ENCODE peak calls at places on chromosomes 2 and 18, in ten cellular contexts. One of them, this sample, is unnamed.

GRCh38 chr2:167925775-167926174 is 321.6 kb downstream of the STK39 start:
- DNase-seq in bronchial epithelial cell: no peak
- DNase-seq in prostate gland: no peak
- DNase-seq in AG04450: no peak
- DNase-seq in cardiac muscle cell: no peak
- DNase-seq in AG09319: no peak
- DNase-seq in astrocyte of the spinal cord: no peak
- DNase-seq in fibroblast of mammary gland: no peak
- DNase-seq in B cell: no peak
- DNase-seq in RWPE1: no peak
- DNase-seq in this sample: peak; percentile 27

GRCh38 chr18:13603304-13604019 is 122.9 kb downstream of the FAM210A start:
- DNase-seq in fibroblast of mammary gland: no peak
- DNase-seq in prostate gland: no peak
- DNase-seq in cardiac muscle cell: no peak
- DNase-seq in AG09319: no peak
- DNase-seq in RWPE1: no peak
- DNase-seq in B cell: no peak
- DNase-seq in bronchial epithelial cell: no peak
- DNase-seq in AG04450: no peak
- DNase-seq in astrocyte of the spinal cord: no peak
- DNase-seq in this sample: no peak

GRCh38 chr2:161090401-161090800 is 69.8 kb upstream of the TANK start:
- DNase-seq in B cell: peak; percentile 50
- DNase-seq in prostate gland: no peak
- DNase-seq in bronchial epithelial cell: no peak
- DNase-seq in fibroblast of mammary gland: no peak
- DNase-seq in RWPE1: no peak
- DNase-seq in astrocyte of the spinal cord: no peak
- DNase-seq in AG09319: no peak
- DNase-seq in AG04450: no peak
- DNase-seq in cardiac muscle cell: peak; percentile 28
- DNase-seq in this sample: no peak

GRCh38 chr18:9130806-9131205 is 5.8 kb upstream of the ANKRD12 start:
- DNase-seq in B cell: no peak
- DNase-seq in prostate gland: no peak
- DNase-seq in cardiac muscle cell: peak; percentile 21
- DNase-seq in AG04450: no peak
- DNase-seq in fibroblast of mammary gland: peak; percentile 74
- DNase-seq in RWPE1: no peak
- DNase-seq in AG09319: no peak
- DNase-seq in bronchial epithelial cell: peak; percentile 70
- DNase-seq in astrocyte of the spinal cord: no peak
- DNase-seq in this sample: no peak

GRCh38 chr2:121232626-121233265 is 52.3 kb downstream of the TFCP2L1 start:
- DNase-seq in AG09319: no peak
- DNase-seq in fibroblast of mammary gland: no peak
- DNase-seq in B cell: no peak
- DNase-seq in astrocyte of the spinal cord: no peak
- DNase-seq in AG04450: no peak
- DNase-seq in RWPE1: no peak
- DNase-seq in prostate gland: no peak
- DNase-seq in bronchial epithelial cell: no peak
- DNase-seq in cardiac muscle cell: no peak
- DNase-seq in this sample: no peak

GRCh38 chr2:13745324-13745723 is 887.2 kb upstream of the LRATD1 start:
- DNase-seq in prostate gland: no peak
- DNase-seq in fibroblast of mammary gland: no peak
- DNase-seq in astrocyte of the spinal cord: no peak
- DNase-seq in B cell: no peak
- DNase-seq in AG09319: no peak
- DNase-seq in cardiac muscle cell: no peak
- DNase-seq in RWPE1: no peak
- DNase-seq in AG04450: no peak
- DNase-seq in bronchial epithelial cell: no peak
- DNase-seq in this sample: no peak

GRCh38 chr2:164981217-164981990 is 26.1 kb upstream of the SLC38A11 start:
- DNase-seq in AG04450: no peak
- DNase-seq in astrocyte of the spinal cord: peak; percentile 53
- DNase-seq in RWPE1: no peak
- DNase-seq in fibroblast of mammary gland: peak; percentile 50
- DNase-seq in cardiac muscle cell: no peak
- DNase-seq in prostate gland: no peak
- DNase-seq in B cell: no peak
- DNase-seq in AG09319: no peak
- DNase-seq in bronchial epithelial cell: peak; percentile 65
- DNase-seq in this sample: peak; percentile 4

GRCh38 chr2:238024986-238025385 is 35.8 kb upstream of the SCLY start:
- DNase-seq in AG04450: peak; percentile 38
- DNase-seq in astrocyte of the spinal cord: peak; percentile 56
- DNase-seq in AG09319: no peak
- DNase-seq in B cell: no peak
- DNase-seq in cardiac muscle cell: peak; percentile 36
- DNase-seq in bronchial epithelial cell: peak; percentile 84
- DNase-seq in RWPE1: no peak
- DNase-seq in fibroblast of mammary gland: peak; percentile 84
- DNase-seq in prostate gland: no peak
- DNase-seq in this sample: peak; percentile 24

GRCh38 chr2:120844098-120844738 is 108.5 kb downstream of the GLI2 start:
- DNase-seq in B cell: no peak
- DNase-seq in RWPE1: no peak
- DNase-seq in AG04450: no peak
- DNase-seq in cardiac muscle cell: no peak
- DNase-seq in astrocyte of the spinal cord: no peak
- DNase-seq in AG09319: no peak
- DNase-seq in bronchial epithelial cell: peak; percentile 32
- DNase-seq in prostate gland: no peak
- DNase-seq in fibroblast of mammary gland: no peak
- DNase-seq in this sample: peak; percentile 33

GRCh38 chr2:11175293-11175795 is 20.1 kb downstream of the SLC66A3 start:
- DNase-seq in prostate gland: no peak
- DNase-seq in AG04450: no peak
- DNase-seq in bronchial epithelial cell: no peak
- DNase-seq in astrocyte of the spinal cord: peak; percentile 79
- DNase-seq in RWPE1: no peak
- DNase-seq in fibroblast of mammary gland: peak; percentile 45
- DNase-seq in B cell: no peak
- DNase-seq in AG09319: no peak
- DNase-seq in cardiac muscle cell: peak; percentile 81
- DNase-seq in this sample: no peak

GRCh38 chr2:156099382-156099781 is 233.1 kb downstream of the NR4A2 start:
- DNase-seq in astrocyte of the spinal cord: no peak
- DNase-seq in AG09319: no peak
- DNase-seq in AG04450: no peak
- DNase-seq in prostate gland: no peak
- DNase-seq in RWPE1: no peak
- DNase-seq in bronchial epithelial cell: no peak
- DNase-seq in B cell: no peak
- DNase-seq in cardiac muscle cell: no peak
- DNase-seq in fibroblast of mammary gland: no peak
- DNase-seq in this sample: no peak

GRCh38 chr2:237694423-237695194 is 67.2 kb downstream of the LRRFIP1 start:
- DNase-seq in RWPE1: no peak
- DNase-seq in AG09319: no peak
- DNase-seq in fibroblast of mammary gland: no peak
- DNase-seq in cardiac muscle cell: no peak
- DNase-seq in AG04450: no peak
- DNase-seq in prostate gland: no peak
- DNase-seq in bronchial epithelial cell: no peak
- DNase-seq in B cell: peak; percentile 38
- DNase-seq in astrocyte of the spinal cord: no peak
- DNase-seq in this sample: peak; percentile 38

GRCh38 chr18:13382683-13382989 is 164.1 kb downstream of the LDLRAD4 start:
- DNase-seq in prostate gland: no peak
- DNase-seq in astrocyte of the spinal cord: no peak
- DNase-seq in cardiac muscle cell: no peak
- DNase-seq in AG09319: no peak
- DNase-seq in B cell: no peak
- DNase-seq in fibroblast of mammary gland: no peak
- DNase-seq in bronchial epithelial cell: no peak
- DNase-seq in AG04450: no peak
- DNase-seq in RWPE1: no peak
- DNase-seq in this sample: no peak

GRCh38 chr2:191376981-191377629 is 131.9 kb downstream of the MYO1B start:
- DNase-seq in RWPE1: peak; percentile 84
- DNase-seq in bronchial epithelial cell: peak; percentile 94
- DNase-seq in fibroblast of mammary gland: peak; percentile 93
- DNase-seq in AG09319: peak; percentile 68
- DNase-seq in AG04450: peak; percentile 63
- DNase-seq in B cell: no peak
- DNase-seq in prostate gland: peak; percentile 37
- DNase-seq in astrocyte of the spinal cord: peak; percentile 88
- DNase-seq in cardiac muscle cell: peak; percentile 93
- DNase-seq in this sample: peak; percentile 92

GRCh38 chr18:70907673-70908072 is 618.8 kb downstream of the SOCS6 start:
- DNase-seq in fibroblast of mammary gland: no peak
- DNase-seq in cardiac muscle cell: peak; percentile 2
- DNase-seq in RWPE1: no peak
- DNase-seq in AG09319: no peak
- DNase-seq in prostate gland: no peak
- DNase-seq in bronchial epithelial cell: no peak
- DNase-seq in astrocyte of the spinal cord: peak; percentile 6
- DNase-seq in B cell: no peak
- DNase-seq in AG04450: no peak
- DNase-seq in this sample: peak; percentile 49

DNA sequence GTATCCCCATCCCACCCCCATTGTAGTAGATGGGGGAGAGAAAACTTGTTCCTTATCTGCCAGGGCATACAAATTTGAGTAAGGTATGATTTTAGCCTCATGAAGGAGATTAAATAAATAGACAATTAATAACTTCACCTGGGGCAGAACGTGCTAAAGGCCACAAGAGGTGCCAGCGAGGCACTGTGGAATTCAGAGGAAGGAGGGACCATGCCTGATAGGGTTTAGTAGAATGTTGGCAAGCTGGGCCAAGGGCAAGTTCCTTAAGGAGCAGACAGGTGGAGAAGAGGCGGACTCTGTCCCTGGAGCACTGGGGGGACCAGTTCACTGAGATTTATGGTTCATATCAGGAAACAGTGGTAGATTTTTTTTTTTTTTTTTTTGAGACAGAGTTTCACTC is 22.5 kb downstream of the STAMBP start:
- DNase-seq in AG09319: no peak
- DNase-seq in RWPE1: peak; percentile 24
- DNase-seq in fibroblast of mammary gland: no peak
- DNase-seq in AG04450: no peak
- DNase-seq in bronchial epithelial cell: peak; percentile 39
- DNase-seq in cardiac muscle cell: peak; percentile 13
- DNase-seq in astrocyte of the spinal cord: no peak
- DNase-seq in prostate gland: no peak
- DNase-seq in B cell: no peak
- DNase-seq in this sample: peak; percentile 46
- TF ChIP-seq CTCF in AG09319: no peak
- TF ChIP-seq CTCF in RWPE1: peak; percentile 29
- TF ChIP-seq CTCF in fibroblast of mammary gland: peak; percentile 25
- TF ChIP-seq CTCF in AG04450: peak; percentile 24
- TF ChIP-seq CTCF in bronchial epithelial cell: peak; percentile 52
- TF ChIP-seq CTCF in cardiac muscle cell: peak; percentile 16
- TF ChIP-seq CTCF in astrocyte of the spinal cord: peak; percentile 24
- TF ChIP-seq CTCF in prostate gland: no peak
- TF ChIP-seq CTCF in B cell: peak; percentile 16
- TF ChIP-seq CTCF in this sample: peak; percentile 28

GRCh38 chr18:77711096-77711495 is 461.4 kb downstream of the GALR1 start:
- DNase-seq in AG04450: no peak
- DNase-seq in fibroblast of mammary gland: no peak
- DNase-seq in B cell: no peak
- DNase-seq in prostate gland: no peak
- DNase-seq in AG09319: no peak
- DNase-seq in astrocyte of the spinal cord: no peak
- DNase-seq in bronchial epithelial cell: peak; percentile 2
- DNase-seq in RWPE1: peak; percentile 2
- DNase-seq in cardiac muscle cell: no peak
- DNase-seq in this sample: peak; percentile 6
- TF ChIP-seq CTCF in AG04450: no peak
- TF ChIP-seq CTCF in fibroblast of mammary gland: no peak
- TF ChIP-seq CTCF in B cell: peak; percentile 6
- TF ChIP-seq CTCF in prostate gland: no peak
- TF ChIP-seq CTCF in AG09319: no peak
- TF ChIP-seq CTCF in astrocyte of the spinal cord: peak; percentile 12
- TF ChIP-seq CTCF in bronchial epithelial cell: no peak
- TF ChIP-seq CTCF in RWPE1: peak; percentile 50
- TF ChIP-seq CTCF in cardiac muscle cell: peak; percentile 9
- TF ChIP-seq CTCF in this sample: peak; percentile 32

GRCh38 chr2:26607698-26608097 is 33.5 kb downstream of the CIB4 start:
- DNase-seq in AG09319: no peak
- DNase-seq in cardiac muscle cell: no peak
- DNase-seq in B cell: no peak
- DNase-seq in prostate gland: no peak
- DNase-seq in AG04450: no peak
- DNase-seq in bronchial epithelial cell: no peak
- DNase-seq in RWPE1: no peak
- DNase-seq in astrocyte of the spinal cord: no peak
- DNase-seq in fibroblast of mammary gland: no peak
- DNase-seq in this sample: no peak

GRCh38 chr2:26602575-26602974 is 38.6 kb downstream of the CIB4 start:
- DNase-seq in AG04450: no peak
- DNase-seq in astrocyte of the spinal cord: no peak
- DNase-seq in AG09319: no peak
- DNase-seq in bronchial epithelial cell: no peak
- DNase-seq in RWPE1: no peak
- DNase-seq in prostate gland: no peak
- DNase-seq in fibroblast of mammary gland: no peak
- DNase-seq in cardiac muscle cell: no peak
- DNase-seq in B cell: no peak
- DNase-seq in this sample: no peak

GRCh38 chr2:26606847-26607190 is 34.3 kb downstream of the CIB4 start:
- DNase-seq in AG04450: no peak
- DNase-seq in bronchial epithelial cell: peak; percentile 78
- DNase-seq in AG09319: no peak
- DNase-seq in fibroblast of mammary gland: no peak
- DNase-seq in RWPE1: peak; percentile 75
- DNase-seq in cardiac muscle cell: no peak
- DNase-seq in prostate gland: peak; percentile 80
- DNase-seq in B cell: no peak
- DNase-seq in astrocyte of the spinal cord: no peak
- DNase-seq in this sample: no peak

GRCh38 chr2:26605969-26606846 is 35.0 kb downstream of the CIB4 start:
- DNase-seq in bronchial epithelial cell: no peak
- DNase-seq in astrocyte of the spinal cord: no peak
- DNase-seq in prostate gland: no peak
- DNase-seq in B cell: no peak
- DNase-seq in AG09319: no peak
- DNase-seq in fibroblast of mammary gland: peak; percentile 71
- DNase-seq in AG04450: no peak
- DNase-seq in cardiac muscle cell: no peak
- DNase-seq in RWPE1: no peak
- DNase-seq in this sample: no peak

GRCh38 chr2:26605195-26605968 is 35.8 kb downstream of the CIB4 start:
- DNase-seq in AG04450: no peak
- DNase-seq in fibroblast of mammary gland: peak; percentile 66
- DNase-seq in RWPE1: peak; percentile 62
- DNase-seq in bronchial epithelial cell: peak; percentile 58
- DNase-seq in AG09319: no peak
- DNase-seq in prostate gland: peak; percentile 48
- DNase-seq in cardiac muscle cell: peak; percentile 64
- DNase-seq in B cell: no peak
- DNase-seq in astrocyte of the spinal cord: peak; percentile 35
- DNase-seq in this sample: peak; percentile 73
- TF ChIP-seq CTCF in AG04450: peak; percentile 90
- TF ChIP-seq CTCF in fibroblast of mammary gland: peak; percentile 91
- TF ChIP-seq CTCF in RWPE1: peak; percentile 76
- TF ChIP-seq CTCF in bronchial epithelial cell: peak; percentile 79
- TF ChIP-seq CTCF in AG09319: peak; percentile 93
- TF ChIP-seq CTCF in prostate gland: peak; percentile 91
- TF ChIP-seq CTCF in cardiac muscle cell: peak; percentile 91
- TF ChIP-seq CTCF in B cell: peak; percentile 68
- TF ChIP-seq CTCF in astrocyte of the spinal cord: peak; percentile 85
- TF ChIP-seq CTCF in this sample: peak; percentile 83

GRCh38 chr2:59302683-59303082 is 1061.6 kb upstream of the FANCL start:
- DNase-seq in AG09319: no peak
- DNase-seq in fibroblast of mammary gland: no peak
- DNase-seq in bronchial epithelial cell: no peak
- DNase-seq in AG04450: no peak
- DNase-seq in astrocyte of the spinal cord: no peak
- DNase-seq in B cell: no peak
- DNase-seq in prostate gland: no peak
- DNase-seq in cardiac muscle cell: no peak
- DNase-seq in RWPE1: no peak
- DNase-seq in this sample: no peak
- TF ChIP-seq CTCF in AG09319: no peak
- TF ChIP-seq CTCF in fibroblast of mammary gland: no peak
- TF ChIP-seq CTCF in bronchial epithelial cell: no peak
- TF ChIP-seq CTCF in AG04450: no peak
- TF ChIP-seq CTCF in astrocyte of the spinal cord: no peak
- TF ChIP-seq CTCF in B cell: no peak
- TF ChIP-seq CTCF in prostate gland: no peak
- TF ChIP-seq CTCF in cardiac muscle cell: no peak
- TF ChIP-seq CTCF in RWPE1: no peak
- TF ChIP-seq CTCF in this sample: no peak

This sample was measured in MCF 10A.